ENCODE peak calls at places on chromosomes 2 and 18, in seven cellular contexts. One of them, this sample, is unnamed.

GRCh38 chr2:227347117-227347516 is 22.1 kb downstream of the MFF start:
- DNase-seq in choroid plexus epithelial cell: no peak
- DNase-seq in nephron progenitor cell: peak
- DNase-seq in RWPE1: no peak
- DNase-seq in hepatocyte: no peak
- DNase-seq in A549: no peak
- DNase-seq in GM12865: no peak
- DNase-seq in this sample: no peak

GRCh38 chr18:58495202-58495601 is 133.7 kb downstream of the ALPK2 start:
- DNase-seq in hepatocyte: no peak
- DNase-seq in choroid plexus epithelial cell: peak
- DNase-seq in nephron progenitor cell: no peak
- DNase-seq in RWPE1: no peak
- DNase-seq in GM12865: no peak
- DNase-seq in A549: no peak
- DNase-seq in this sample: peak

GRCh38 chr2:162153608-162154224 is 1.7 kb upstream of the GCG start:
- DNase-seq in RWPE1: peak
- DNase-seq in GM12865: peak
- DNase-seq in choroid plexus epithelial cell: peak
- DNase-seq in hepatocyte: peak
- DNase-seq in A549: peak
- DNase-seq in nephron progenitor cell: peak
- DNase-seq in this sample: peak

GRCh38 chr2:127810156-127810636 is 775 bp downstream of the WDR33 start:
- DNase-seq in nephron progenitor cell: peak
- DNase-seq in hepatocyte: peak
- DNase-seq in A549: peak
- DNase-seq in choroid plexus epithelial cell: peak
- DNase-seq in GM12865: no peak
- DNase-seq in RWPE1: peak
- DNase-seq in this sample: peak

GRCh38 chr2:169673921-169674320 is 20.3 kb downstream of the CFAP210 start:
- DNase-seq in nephron progenitor cell: no peak
- DNase-seq in A549: no peak
- DNase-seq in hepatocyte: no peak
- DNase-seq in RWPE1: no peak
- DNase-seq in GM12865: no peak
- DNase-seq in choroid plexus epithelial cell: no peak
- DNase-seq in this sample: no peak

GRCh38 chr2:142869461-142870106 is 7.9 kb upstream of the KYNU start:
- DNase-seq in choroid plexus epithelial cell: no peak
- DNase-seq in hepatocyte: no peak
- DNase-seq in RWPE1: no peak
- DNase-seq in GM12865: no peak
- DNase-seq in nephron progenitor cell: no peak
- DNase-seq in A549: no peak
- DNase-seq in this sample: no peak

GRCh38 chr2:146949400-146949799 is 895.4 kb upstream of the ACVR2A start:
- DNase-seq in hepatocyte: no peak
- DNase-seq in GM12865: no peak
- DNase-seq in choroid plexus epithelial cell: no peak
- DNase-seq in nephron progenitor cell: no peak
- DNase-seq in A549: no peak
- DNase-seq in RWPE1: no peak
- DNase-seq in this sample: no peak

GRCh38 chr2:30797381-30798015 is 9.7 kb downstream of the CAPN13 start:
- DNase-seq in hepatocyte: no peak
- DNase-seq in nephron progenitor cell: no peak
- DNase-seq in A549: no peak
- DNase-seq in GM12865: no peak
- DNase-seq in choroid plexus epithelial cell: no peak
- DNase-seq in RWPE1: no peak
- DNase-seq in this sample: no peak

GRCh38 chr2:46252891-46253659 is 44.1 kb upstream of the EPAS1 start:
- DNase-seq in nephron progenitor cell: no peak
- DNase-seq in hepatocyte: peak
- DNase-seq in RWPE1: peak
- DNase-seq in A549: no peak
- DNase-seq in choroid plexus epithelial cell: no peak
- DNase-seq in GM12865: no peak
- DNase-seq in this sample: peak

GRCh38 chr2:174004900-174005605 is 39.9 kb upstream of the SP3 start:
- DNase-seq in nephron progenitor cell: no peak
- DNase-seq in A549: no peak
- DNase-seq in choroid plexus epithelial cell: peak
- DNase-seq in RWPE1: no peak
- DNase-seq in hepatocyte: peak
- DNase-seq in GM12865: peak
- DNase-seq in this sample: peak

GRCh38 chr2:174002679-174003078 is 37.5 kb upstream of the SP3 start:
- DNase-seq in GM12865: no peak
- DNase-seq in nephron progenitor cell: no peak
- DNase-seq in hepatocyte: no peak
- DNase-seq in choroid plexus epithelial cell: no peak
- DNase-seq in RWPE1: no peak
- DNase-seq in A549: no peak
- DNase-seq in this sample: no peak

GRCh38 chr2:174005801-174006419 is 40.7 kb upstream of the SP3 start:
- DNase-seq in hepatocyte: no peak
- DNase-seq in GM12865: no peak
- DNase-seq in A549: no peak
- DNase-seq in RWPE1: no peak
- DNase-seq in choroid plexus epithelial cell: no peak
- DNase-seq in nephron progenitor cell: no peak
- DNase-seq in this sample: no peak

GRCh38 chr2:174004311-174004695 is 39.1 kb upstream of the SP3 start:
- DNase-seq in hepatocyte: no peak
- DNase-seq in choroid plexus epithelial cell: no peak
- DNase-seq in RWPE1: no peak
- DNase-seq in GM12865: no peak
- DNase-seq in A549: no peak
- DNase-seq in nephron progenitor cell: no peak
- DNase-seq in this sample: no peak

DNA sequence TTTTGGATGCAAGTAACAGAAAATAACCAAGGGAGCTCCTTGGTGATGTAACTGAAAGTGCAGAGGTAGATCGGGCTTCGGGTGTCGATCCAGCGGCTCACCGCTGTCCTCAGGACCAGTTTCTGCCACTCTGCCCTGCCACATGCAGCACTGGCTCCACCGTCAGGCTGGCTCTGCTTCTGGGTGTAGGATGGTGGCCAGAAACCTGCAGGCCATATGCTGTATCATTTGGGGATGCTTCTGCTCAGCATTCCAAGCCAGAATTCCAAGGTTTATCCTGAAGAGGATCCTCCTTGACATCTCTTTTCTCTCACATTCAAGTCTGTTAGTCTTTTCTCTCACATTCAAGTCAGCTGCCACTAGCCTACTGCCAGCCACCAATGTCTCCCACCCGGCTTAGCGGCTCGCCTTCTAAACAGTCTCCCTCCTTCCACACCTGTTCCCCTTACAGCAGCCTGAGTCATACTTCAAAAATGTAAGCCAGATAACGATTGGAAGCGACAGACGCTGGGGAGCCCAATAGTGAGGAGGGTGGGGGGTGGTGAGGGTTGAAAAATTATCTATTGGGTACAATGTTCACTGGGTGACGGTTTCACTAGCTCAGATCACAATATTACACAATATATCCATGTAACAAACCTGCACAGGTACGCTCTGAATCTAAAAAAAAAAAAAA is 38.6 kb upstream of the SP3 start:
- DNase-seq in RWPE1: no peak
- DNase-seq in A549: no peak
- DNase-seq in GM12865: no peak
- DNase-seq in hepatocyte: peak
- DNase-seq in nephron progenitor cell: no peak
- DNase-seq in choroid plexus epithelial cell: no peak
- DNase-seq in this sample: no peak
- TF ChIP-seq CTCF in RWPE1: no peak
- TF ChIP-seq CTCF in A549: no peak
- TF ChIP-seq CTCF in GM12865: no peak
- TF ChIP-seq CTCF in hepatocyte: peak
- TF ChIP-seq CTCF in nephron progenitor cell: no peak
- TF ChIP-seq CTCF in choroid plexus epithelial cell: no peak
- TF ChIP-seq CTCF in this sample: no peak

GRCh38 chr2:197604117-197604516 is 71.3 kb downstream of the RFTN2 start:
- DNase-seq in nephron progenitor cell: no peak
- DNase-seq in choroid plexus epithelial cell: peak
- DNase-seq in GM12865: peak
- DNase-seq in RWPE1: no peak
- DNase-seq in A549: no peak
- DNase-seq in hepatocyte: no peak
- DNase-seq in this sample: no peak

GRCh38 chr2:197596751-197597150 is 78.6 kb downstream of the RFTN2 start:
- DNase-seq in A549: no peak
- DNase-seq in choroid plexus epithelial cell: no peak
- DNase-seq in nephron progenitor cell: no peak
- DNase-seq in RWPE1: no peak
- DNase-seq in GM12865: no peak
- DNase-seq in hepatocyte: no peak
- DNase-seq in this sample: no peak

GRCh38 chr2:197598450-197598849 is 76.9 kb downstream of the RFTN2 start:
- DNase-seq in hepatocyte: no peak
- DNase-seq in GM12865: no peak
- DNase-seq in choroid plexus epithelial cell: no peak
- DNase-seq in nephron progenitor cell: no peak
- DNase-seq in A549: no peak
- DNase-seq in RWPE1: no peak
- DNase-seq in this sample: no peak

GRCh38 chr2:197600306-197600705 is 75.1 kb downstream of the RFTN2 start:
- DNase-seq in nephron progenitor cell: no peak
- DNase-seq in GM12865: peak
- DNase-seq in choroid plexus epithelial cell: no peak
- DNase-seq in RWPE1: no peak
- DNase-seq in hepatocyte: no peak
- DNase-seq in A549: no peak
- DNase-seq in this sample: no peak

DNA sequence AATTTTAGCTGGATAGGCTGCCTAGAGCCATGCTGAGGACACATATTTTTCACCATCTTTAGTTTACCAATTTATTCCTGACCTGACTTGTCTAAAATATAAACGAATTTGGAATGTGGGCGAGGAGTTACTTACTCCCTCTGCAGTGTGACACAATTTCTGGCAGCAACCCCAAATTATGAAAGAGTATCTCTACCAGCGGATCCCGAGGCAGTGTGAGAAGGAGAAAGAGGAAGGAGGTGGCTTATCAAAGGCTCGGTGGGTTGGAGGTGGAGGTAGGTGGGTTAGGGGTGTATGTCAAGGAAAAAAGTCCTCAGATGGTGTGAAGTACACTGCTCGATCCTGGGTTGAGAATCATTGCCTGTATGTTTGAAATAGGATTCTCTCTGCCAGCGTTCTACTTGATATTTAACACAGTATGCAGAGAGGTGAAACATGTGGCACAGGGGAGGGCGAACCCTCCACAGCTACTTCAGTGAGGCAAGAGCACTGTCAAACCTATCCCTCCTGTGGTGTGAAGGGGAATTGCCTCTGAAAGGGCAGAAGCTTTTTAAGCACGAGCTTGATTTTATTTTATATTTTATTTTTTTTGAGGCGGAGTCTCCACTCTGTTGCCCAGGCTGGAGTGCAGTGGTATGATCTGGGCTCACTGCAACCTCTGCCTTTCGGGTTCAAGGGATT is 76.0 kb downstream of the RFTN2 start:
- DNase-seq in nephron progenitor cell: no peak
- DNase-seq in A549: peak
- DNase-seq in RWPE1: peak
- DNase-seq in choroid plexus epithelial cell: peak
- DNase-seq in hepatocyte: peak
- DNase-seq in GM12865: peak
- DNase-seq in this sample: peak
- TF ChIP-seq CTCF in nephron progenitor cell: no peak
- TF ChIP-seq CTCF in A549: peak
- TF ChIP-seq CTCF in RWPE1: peak
- TF ChIP-seq CTCF in choroid plexus epithelial cell: peak
- TF ChIP-seq CTCF in hepatocyte: peak
- TF ChIP-seq CTCF in GM12865: peak
- TF ChIP-seq CTCF in this sample: peak

GRCh38 chr2:241505086-241505780 is 3.2 kb downstream of the STK25 start:
- DNase-seq in RWPE1: no peak
- DNase-seq in GM12865: no peak
- DNase-seq in hepatocyte: no peak
- DNase-seq in nephron progenitor cell: no peak
- DNase-seq in choroid plexus epithelial cell: no peak
- DNase-seq in A549: no peak
- DNase-seq in this sample: no peak

GRCh38 chr2:241503776-241504392 is 4.5 kb downstream of the STK25 start:
- DNase-seq in RWPE1: no peak
- DNase-seq in choroid plexus epithelial cell: no peak
- DNase-seq in nephron progenitor cell: no peak
- DNase-seq in A549: no peak
- DNase-seq in GM12865: no peak
- DNase-seq in hepatocyte: no peak
- DNase-seq in this sample: no peak

GRCh38 chr2:241506793-241507429 is 1.5 kb downstream of the STK25 start:
- DNase-seq in choroid plexus epithelial cell: no peak
- DNase-seq in A549: no peak
- DNase-seq in nephron progenitor cell: no peak
- DNase-seq in hepatocyte: no peak
- DNase-seq in RWPE1: no peak
- DNase-seq in GM12865: no peak
- DNase-seq in this sample: no peak

GRCh38 chr2:241507430-241508239 is 749 bp downstream of the STK25 start:
- DNase-seq in GM12865: peak
- DNase-seq in choroid plexus epithelial cell: peak
- DNase-seq in hepatocyte: peak
- DNase-seq in A549: peak
- DNase-seq in RWPE1: peak
- DNase-seq in nephron progenitor cell: peak
- DNase-seq in this sample: peak

GRCh38 chr2:241505781-241506201 is 2.6 kb downstream of the STK25 start:
- DNase-seq in nephron progenitor cell: no peak
- DNase-seq in A549: no peak
- DNase-seq in GM12865: no peak
- DNase-seq in hepatocyte: no peak
- DNase-seq in choroid plexus epithelial cell: no peak
- DNase-seq in RWPE1: no peak
- DNase-seq in this sample: no peak
- TF ChIP-seq CTCF in nephron progenitor cell: no peak
- TF ChIP-seq CTCF in A549: no peak
- TF ChIP-seq CTCF in GM12865: no peak
- TF ChIP-seq CTCF in hepatocyte: no peak
- TF ChIP-seq CTCF in choroid plexus epithelial cell: no peak
- TF ChIP-seq CTCF in RWPE1: no peak
- TF ChIP-seq CTCF in this sample: no peak

DNA sequence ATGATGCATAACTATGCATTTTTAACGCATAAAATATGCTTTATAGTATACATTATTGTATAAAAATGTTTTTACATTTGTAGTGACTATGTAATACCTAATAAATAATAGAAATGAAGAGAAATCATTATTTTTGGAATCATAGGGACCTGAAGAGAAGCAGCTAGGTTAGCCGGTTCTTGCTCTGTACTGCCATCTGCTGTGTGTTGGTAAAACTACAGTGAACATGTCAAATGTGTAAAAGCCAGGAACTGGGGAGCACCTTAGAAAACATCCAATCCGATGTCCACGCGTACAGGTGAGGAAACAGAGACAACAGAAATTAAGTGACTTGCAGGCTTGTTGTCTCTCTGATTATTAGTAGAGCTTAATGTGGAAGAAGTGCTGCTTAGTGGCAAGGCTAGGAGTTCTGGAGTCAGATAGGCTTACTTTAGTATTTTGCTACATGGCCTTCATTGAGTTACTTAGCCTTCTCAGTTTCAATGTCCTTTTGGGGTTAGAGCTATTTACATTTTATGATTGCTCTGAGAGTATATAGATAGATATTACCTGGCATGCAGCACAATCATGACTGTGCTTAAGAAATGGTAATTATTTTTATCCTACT is 386.5 kb downstream of the DLGAP1 start:
- DNase-seq in A549: peak
- DNase-seq in GM12865: peak
- DNase-seq in nephron progenitor cell: peak
- DNase-seq in choroid plexus epithelial cell: peak
- DNase-seq in hepatocyte: peak
- DNase-seq in RWPE1: peak
- DNase-seq in this sample: peak
- TF ChIP-seq CTCF in A549: peak
- TF ChIP-seq CTCF in GM12865: peak
- TF ChIP-seq CTCF in nephron progenitor cell: peak
- TF ChIP-seq CTCF in choroid plexus epithelial cell: peak
- TF ChIP-seq CTCF in hepatocyte: peak
- TF ChIP-seq CTCF in RWPE1: peak
- TF ChIP-seq CTCF in this sample: peak